ENCODE peak calls at places on chromosome 20, in six cellular contexts. C is central memory CD4-positive, alpha-beta T cell; M is mucosa of descending colon; D is ureter; S is Calu3; P is cardiac fibroblast. A is an unnamed sample.

GRCh38 chr20:47353697-47354387 is 2.7 kb downstream of the ZMYND8 start:
- DNase-seq in D (no peak), M (no peak), S (no peak), C (no peak), P (no peak), A (no peak)

GRCh38 chr20:23435675-23436539 is 3.6 kb upstream of the CSTL1 start:
- DNase-seq in M (peak; percentile 62), C (no peak), S (no peak), P (no peak), D (no peak), A (no peak)

GRCh38 chr20:52132337-52132736 is 59.2 kb downstream of the ZFP64 start:
- DNase-seq in S (no peak), C (no peak), M (no peak), D (no peak), P (no peak), A (no peak)

GRCh38 chr20:51542033-51542893 is at the start of gene NFATC2:
- DNase-seq in D (peak; percentile 51), C (peak; percentile 57), S (peak; percentile 84), M (peak; percentile 77), P (no peak), A (peak; percentile 69)

GRCh38 chr20:2335096-2335495 is 39.3 kb downstream of the TGM3 start:
- DNase-seq in C (no peak), D (no peak), P (no peak), S (no peak), M (no peak), A (no peak)

GRCh38 chr20:1326031-1326930 is 2.7 kb downstream of the SDCBP2 start:
- DNase-seq in D (peak; percentile 31), S (no peak), M (peak; percentile 53), C (no peak), P (peak; percentile 66), A (no peak)

GRCh38 chr20:19757973-19758887 is at the start of gene RIN2:
- DNase-seq in D (peak; percentile 91), M (peak; percentile 91), S (peak; percentile 64), P (peak; percentile 88), C (no peak), A (peak; percentile 5)

GRCh38 chr20:25676164-25676809 is 20.4 kb downstream of the ZNF337 start:
- DNase-seq in S (no peak), C (no peak), M (no peak), D (no peak), P (peak; percentile 76), A (no peak)

GRCh38 chr20:25584905-25585704 is at the start of gene NINL:
- DNase-seq in P (peak; percentile 50), D (peak; percentile 44), C (peak; percentile 35), S (peak; percentile 50), M (peak; percentile 75), A (peak; percentile 58)

GRCh38 chr20:667351-668034 is 8.1 kb downstream of the SCRT2 start:
- DNase-seq in P (peak; percentile 58), M (peak; percentile 64), S (peak; percentile 70), D (no peak), C (peak; percentile 7), A (peak; percentile 77)

GRCh38 chr20:431012-431904 is 23.2 kb downstream of the RBCK1 start:
- DNase-seq in S (peak; percentile 66), M (peak; percentile 71), C (peak; percentile 13), P (peak; percentile 59), D (no peak), A (peak; percentile 56)

GRCh38 chr20:24702501-24703283 is 233.3 kb downstream of the SYNDIG1 start:
- DNase-seq in P (no peak), C (no peak), M (no peak), D (peak; percentile 24), S (no peak), A (no peak)

GRCh38 chr20:3797592-3798404 is 1.7 kb downstream of the CDC25B start:
- DNase-seq in D (peak; percentile 42), C (peak; percentile 59), S (no peak), P (no peak), M (peak; percentile 63), A (peak; percentile 64)

GRCh38 chr20:15528386-15529111 is 1044.7 kb downstream of the KIF16B start:
- DNase-seq in D (no peak), P (no peak), S (no peak), C (no peak), M (no peak), A (no peak)

GRCh38 chr20:35503281-35503680 is 26.2 kb downstream of the C20orf173 start:
- DNase-seq in S (no peak), C (no peak), M (no peak), P (no peak), D (no peak), A (no peak)

GRCh38 chr20:50636601-50637539 is 54.5 kb downstream of the RIPOR3 start:
- DNase-seq in M (no peak), P (peak; percentile 20), D (no peak), C (no peak), S (no peak), A (no peak)

GRCh38 chr20:62252342-62252966 is 14.1 kb downstream of the OSBPL2 start:
- DNase-seq in C (no peak), D (no peak), M (no peak), P (peak; percentile 28), S (no peak), A (no peak)

GRCh38 chr20:23180451-23180921 is 94.4 kb upstream of the CD93 start:
- DNase-seq in P (no peak), M (no peak), C (no peak), S (no peak), D (no peak), A (no peak)

GRCh38 chr20:2748551-2749342 is 51.7 kb downstream of the CPXM1 start:
- DNase-seq in M (no peak), P (no peak), C (no peak), S (no peak), D (no peak), A (no peak)

GRCh38 chr20:11453430-11453829 is 464.3 kb upstream of the BTBD3 start:
- DNase-seq in M (no peak), P (peak; percentile 84), D (no peak), S (no peak), C (no peak), A (no peak)

GRCh38 chr20:62382306-62383198 is 4.4 kb upstream of the RPS21 start:
- DNase-seq in P (peak; percentile 78), D (no peak), C (peak; percentile 70), M (peak; percentile 87), S (peak; percentile 98), A (peak; percentile 87)

GRCh38 chr20:33914871-33915270 is 78.8 kb upstream of the RALY start:
- DNase-seq in P (peak; percentile 92), C (peak; percentile 21), D (no peak), M (no peak), S (peak; percentile 49), A (peak; percentile 59)

GRCh38 chr20:60482609-60483008 is 524.4 kb downstream of the CDH26 start:
- DNase-seq in M (no peak), C (no peak), D (no peak), S (no peak), P (no peak), A (no peak)

GRCh38 chr20:59434950-59435349 is 134.5 kb downstream of the EDN3 start:
- DNase-seq in C (no peak), S (no peak), D (no peak), M (no peak), P (no peak), A (no peak)

GRCh38 chr20:57809661-57810172 is 99.9 kb upstream of the PMEPA1 start:
- DNase-seq in C (no peak), M (no peak), S (no peak), D (no peak), P (no peak), A (no peak)

GRCh38 chr20:43667341-43668132 is 623 bp downstream of the MYBL2 start:
- DNase-seq in C (no peak), P (peak; percentile 27), S (peak; percentile 67), D (no peak), M (peak; percentile 41), A (peak; percentile 47)

GRCh38 chr20:61532736-61533135 is 280.7 kb downstream of the CDH4 start:
- DNase-seq in D (no peak), C (no peak), S (no peak), P (no peak), M (no peak), A (no peak)

GRCh38 chr20:63738687-63739128 is 868 bp upstream of the SLC2A4RG start:
- DNase-seq in C (peak; percentile 19), S (no peak), P (peak; percentile 25), M (peak; percentile 86), D (no peak), A (peak; percentile 54)

GRCh38 chr20:45067558-45067957 is 33.4 kb downstream of the KCNS1 start:
- DNase-seq in S (no peak), D (no peak), M (no peak), P (peak; percentile 45), C (no peak), A (no peak)

GRCh38 chr20:47502271-47502730 is 614 bp downstream of the NCOA3 start:
- DNase-seq in D (peak; percentile 51), M (no peak), C (peak; percentile 8), S (peak; percentile 34), P (peak; percentile 7), A (peak; percentile 41)

GRCh38 chr20:15902493-15902892 is 670.8 kb downstream of the KIF16B start:
- DNase-seq in M (no peak), C (no peak), S (peak; percentile 0), D (no peak), P (no peak), A (no peak)

GRCh38 chr20:61934716-61935530 is 130.8 kb downstream of the TAF4 start:
- DNase-seq in C (no peak), P (no peak), D (peak; percentile 34), S (no peak), M (peak; percentile 7), A (no peak)

GRCh38 chr20:31543966-31544598 is 29.8 kb downstream of the HM13 start:
- DNase-seq in M (no peak), P (peak; percentile 92), C (no peak), D (no peak), S (peak; percentile 40), A (no peak)

GRCh38 chr20:4483481-4483880 is 238.2 kb upstream of the PRND start:
- DNase-seq in M (no peak), D (no peak), C (no peak), P (peak; percentile 70), S (no peak), A (no peak)

GRCh38 chr20:6909608-6910007 is 142.1 kb downstream of the BMP2 start:
- DNase-seq in P (no peak), M (no peak), S (no peak), C (no peak), D (no peak), A (no peak)

GRCh38 chr20:60172306-60172984 is 214.2 kb downstream of the CDH26 start:
- DNase-seq in D (no peak), S (no peak), C (no peak), P (peak; percentile 8), M (no peak), A (no peak)

A was measured in activated CD4-positive, alpha-beta T cell treated with anti-CD3 and anti-CD28 coated beads for 48 hours.